ENCODE peak calls at places on chromosomes 11 and 22, in ten cellular contexts. K, A, Y, I, O, T, L, E, W and Z are unnamed samples.

GRCh38 chr22:41482319-41482935 is 13.5 kb downstream of the ACO2 start:
- DNase-seq in I (no peak), O (no peak), W (no peak), Y (peak), T (no peak), E (no peak), K (no peak), L (no peak), A (no peak), Z (no peak)

GRCh38 chr22:28029201-28029948 is 110.3 kb upstream of the PITPNB start:
- DNase-seq in I (no peak), L (peak), K (no peak), E (peak), T (no peak), O (peak), W (peak), A (no peak), Y (peak), Z (peak)

GRCh38 chr11:63909621-63910506 is 7.1 kb downstream of the RCOR2 start:
- DNase-seq in O (no peak), K (no peak), T (peak), L (no peak), E (no peak), W (no peak), Y (no peak), A (no peak), I (no peak), Z (no peak)

GRCh38 chr11:3049430-3050243 is 7.6 kb downstream of the CARS1 start:
- DNase-seq in I (peak), T (peak), O (peak), E (peak), Y (peak), A (peak), W (peak), L (peak), K (peak), Z (peak)

GRCh38 chr11:49202287-49202976 is 6.0 kb downstream of the FOLH1 start:
- DNase-seq in Y (no peak), A (no peak), K (no peak), L (no peak), W (no peak), T (no peak), I (no peak), O (no peak), E (no peak), Z (no peak)

GRCh38 chr11:19711911-19712280 is 741 bp upstream of the NAV2 start:
- DNase-seq in T (peak), W (no peak), A (no peak), E (no peak), L (no peak), I (no peak), O (no peak), K (no peak), Y (no peak), Z (no peak)

GRCh38 chr22:20436309-20437252 is 1.0 kb downstream of the SCARF2 start:
- DNase-seq in Y (peak), T (peak), O (no peak), L (no peak), I (no peak), W (peak), K (peak), E (no peak), A (no peak), Z (no peak)

GRCh38 chr11:57475191-57475590 is 14.9 kb downstream of the RTN4RL2 start:
- DNase-seq in L (no peak), K (no peak), W (no peak), O (no peak), Y (peak), A (no peak), T (no peak), I (no peak), E (no peak), Z (no peak)

GRCh38 chr22:46021577-46021976 is 44.6 kb upstream of the WNT7B start:
- DNase-seq in E (peak), W (peak), T (peak), I (no peak), K (peak), L (no peak), Y (no peak), A (no peak), O (no peak), Z (peak)

GRCh38 chr11:66339686-66340483 is 3.7 kb upstream of the RIN1 start:
- DNase-seq in L (no peak), T (no peak), I (no peak), O (no peak), Y (no peak), E (no peak), K (peak), A (no peak), W (peak), Z (no peak)

GRCh38 chr11:1358286-1358685 is 31.4 kb upstream of the BRSK2 start:
- DNase-seq in W (peak), A (no peak), I (no peak), E (no peak), K (no peak), O (peak), T (no peak), L (no peak), Y (peak), Z (no peak)

GRCh38 chr22:36743011-36743410 is 32.9 kb downstream of the IFT27 start:
- DNase-seq in E (peak), O (no peak), W (no peak), A (no peak), Y (no peak), K (peak), I (no peak), L (no peak), T (no peak), Z (peak)

GRCh38 chr22:23225724-23226496 is 45.6 kb downstream of the BCR start:
- DNase-seq in Y (no peak), K (no peak), E (peak), T (no peak), W (peak), A (no peak), I (no peak), O (peak), L (no peak), Z (no peak)

GRCh38 chr11:31641477-31642062 is 132.0 kb downstream of the ELP4 start:
- DNase-seq in K (no peak), O (peak), A (no peak), Y (peak), T (no peak), E (peak), L (no peak), W (no peak), I (peak), Z (peak)

GRCh38 chr11:104813532-104813931 is 84.7 kb downstream of the CASP12 start:
- DNase-seq in A (no peak), O (no peak), Y (no peak), T (no peak), I (no peak), K (no peak), L (no peak), E (no peak), W (no peak), Z (no peak)

GRCh38 chr11:96303067-96303466 is 39.9 kb downstream of the MAML2 start:
- DNase-seq in O (no peak), W (no peak), I (no peak), A (no peak), Y (peak), L (no peak), E (no peak), T (no peak), K (no peak), Z (no peak)

GRCh38 chr11:117872420-117872961 is 4.0 kb downstream of the FXYD6 start:
- DNase-seq in O (no peak), E (no peak), W (no peak), I (no peak), K (peak), T (peak), L (no peak), Y (no peak), A (no peak), Z (no peak)

GRCh38 chr22:22237521-22237920 is 7.1 kb upstream of the VPREB1 start:
- DNase-seq in W (no peak), T (no peak), O (no peak), L (no peak), K (no peak), Y (no peak), E (no peak), I (no peak), A (no peak), Z (no peak)

GRCh38 chr22:30193031-30193794 is 53.3 kb downstream of the LIF start:
- DNase-seq in I (no peak), Y (no peak), O (no peak), A (no peak), E (no peak), K (no peak), W (no peak), T (no peak), L (no peak), Z (no peak)

GRCh38 chr11:19905280-19905853 is 192.7 kb downstream of the NAV2 start:
- DNase-seq in Y (peak), A (no peak), T (no peak), W (no peak), L (no peak), E (no peak), I (peak), O (no peak), K (no peak), Z (no peak)

GRCh38 chr11:60145677-60146076 is 37.2 kb downstream of the MS4A6A start:
- DNase-seq in L (no peak), A (no peak), T (no peak), Y (no peak), O (no peak), I (no peak), W (no peak), E (no peak), K (no peak), Z (no peak)

GRCh38 chr11:6319879-6320410 is 356 bp downstream of the CAVIN3 start:
- DNase-seq in A (peak), L (peak), K (peak), Y (peak), T (peak), W (peak), O (peak), I (peak), E (peak), Z (peak)

GRCh38 chr11:118622376-118623290 is 15.2 kb downstream of the PHLDB1 start:
- DNase-seq in E (peak), T (no peak), W (peak), O (no peak), L (peak), Y (peak), A (no peak), K (no peak), I (peak), Z (peak)

GRCh38 chr11:106379712-106380111 is 302.2 kb downstream of the AASDHPPT start:
- DNase-seq in A (no peak), Y (no peak), W (no peak), I (no peak), L (no peak), K (no peak), O (no peak), T (no peak), E (no peak), Z (no peak)

GRCh38 chr11:22510741-22511140 is 114.9 kb downstream of the FANCF start:
- DNase-seq in I (no peak), E (no peak), O (no peak), L (no peak), A (no peak), T (no peak), Y (peak), K (no peak), W (no peak), Z (no peak)

GRCh38 chr11:12762696-12763324 is 88.6 kb downstream of the TEAD1 start:
- DNase-seq in K (no peak), O (no peak), I (no peak), L (no peak), Y (no peak), E (no peak), T (no peak), A (no peak), W (no peak), Z (no peak)

GRCh38 chr22:26479792-26480610 is 3.6 kb downstream of the HPS4 start:
- DNase-seq in W (no peak), L (no peak), A (no peak), K (no peak), I (no peak), Y (no peak), E (no peak), O (no peak), T (no peak), Z (no peak)

GRCh38 chr22:31451709-31452571 is 37.7 kb downstream of the EIF4ENIF1 start:
- DNase-seq in L (no peak), Y (peak), O (no peak), I (peak), E (no peak), W (no peak), T (no peak), A (no peak), K (no peak), Z (no peak)

GRCh38 chr22:25582946-25583345 is 18.5 kb downstream of the GRK3 start:
- DNase-seq in Y (peak), L (no peak), A (no peak), I (no peak), T (no peak), K (no peak), O (no peak), E (no peak), W (no peak), Z (no peak)

GRCh38 chr11:110584150-110584549 is 128.1 kb downstream of the ARHGAP20 start:
- DNase-seq in W (no peak), I (no peak), E (no peak), Y (no peak), O (no peak), A (no peak), T (no peak), L (no peak), K (no peak), Z (no peak)

GRCh38 chr11:1059759-1060158 is 14.9 kb upstream of the MUC2 start:
- DNase-seq in I (no peak), T (no peak), Y (no peak), E (no peak), O (no peak), L (no peak), K (no peak), A (no peak), W (no peak), Z (no peak)

GRCh38 chr22:18966748-18967147 is 30.7 kb upstream of the PRODH start:
- DNase-seq in L (peak), I (no peak), W (peak), T (no peak), Y (no peak), K (peak), A (no peak), O (no peak), E (no peak), Z (peak)

GRCh38 chr11:44270403-44271192 is 39.3 kb downstream of the ALX4 start:
- DNase-seq in L (no peak), K (no peak), E (no peak), A (no peak), W (peak), T (no peak), I (no peak), Y (no peak), O (no peak), Z (no peak)

GRCh38 chr11:8063319-8063718 is 17.7 kb upstream of the TUB start:
- DNase-seq in O (peak), W (no peak), L (peak), I (no peak), E (no peak), A (peak), Y (peak), T (peak), K (peak), Z (no peak)

GRCh38 chr11:68002575-68002942 is 1.3 kb downstream of the UNC93B1 start:
- DNase-seq in K (no peak), T (no peak), I (no peak), L (peak), E (no peak), A (no peak), W (peak), O (no peak), Y (no peak), Z (no peak)

GRCh38 chr11:118789501-118790356 is 1.2 kb downstream of the DDX6 start:
- DNase-seq in A (peak), K (no peak), O (no peak), W (no peak), L (no peak), T (no peak), Y (no peak), E (no peak), I (no peak), Z (peak)

GRCh38 chr11:70138403-70138802 is 60.3 kb downstream of the ANO1 start:
- DNase-seq in A (no peak), L (no peak), I (no peak), K (no peak), T (no peak), O (no peak), W (no peak), E (no peak), Y (no peak), Z (no peak)
- TF ChIP-seq POLR2A in A (no peak), L (no peak), I (no peak), K (no peak), T (no peak), O (no peak), W (no peak), E (no peak), Y (no peak), Z (no peak)

GRCh38 chr11:11493698-11494097 is 128.1 kb downstream of the GALNT18 start:
- DNase-seq in W (no peak), E (no peak), T (no peak), I (no peak), L (no peak), K (no peak), Y (no peak), A (no peak), O (no peak), Z (no peak)
- TF ChIP-seq CTCF in W (no peak), E (no peak), T (no peak), I (no peak), L (no peak), K (no peak), Y (no peak), A (no peak), O (no peak), Z (no peak)

DNA sequence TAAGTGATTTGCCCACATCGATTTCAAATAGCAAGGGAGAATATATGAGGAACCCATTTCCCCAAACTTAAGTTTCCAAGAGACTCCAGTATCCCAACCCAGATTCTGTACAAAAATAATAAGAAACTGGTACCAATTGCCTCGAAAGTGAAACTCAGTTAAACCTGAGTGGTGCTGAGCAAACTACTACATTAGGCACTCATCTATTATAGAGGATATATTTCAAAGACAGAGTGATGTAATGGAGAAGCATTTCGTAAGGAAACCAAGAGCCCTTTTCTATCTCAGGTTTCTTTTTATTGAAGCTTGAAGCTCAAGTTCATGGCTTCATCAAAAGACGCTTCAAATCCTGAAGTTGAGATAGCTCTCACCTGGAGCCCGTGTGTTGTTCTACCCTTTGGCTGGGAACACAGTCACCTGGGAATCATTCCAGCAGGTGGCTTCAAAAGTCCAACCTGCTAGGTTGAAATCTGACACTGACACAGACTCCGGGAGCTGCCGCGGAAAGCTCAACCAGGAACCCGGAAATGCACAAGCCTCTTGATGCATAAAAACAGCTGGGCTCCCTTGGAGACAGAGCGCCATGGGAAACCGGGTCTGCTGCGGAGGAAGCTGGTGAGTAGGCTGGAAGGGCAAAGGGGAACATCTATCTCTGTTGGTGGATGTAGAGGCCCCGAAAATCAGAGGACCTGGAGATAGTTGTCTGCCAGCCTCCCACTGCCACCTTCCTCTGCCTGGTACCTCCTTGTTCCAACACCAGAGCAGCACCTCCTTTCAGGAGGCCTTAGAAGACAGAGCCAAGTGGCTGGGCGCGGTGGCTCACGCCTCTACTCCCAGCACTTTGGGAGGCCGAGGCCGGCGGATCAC is at the start of gene C11orf52:
- DNase-seq in K (no peak), O (peak), I (peak), E (peak), Y (peak), A (no peak), T (no peak), W (no peak), L (no peak), Z (peak)
- H3K27ac ChIP-seq in K (peak), O (peak), I (peak), E (peak), Y (no peak), A (peak), T (no peak), W (no peak), L (no peak), Z (peak)

DNA sequence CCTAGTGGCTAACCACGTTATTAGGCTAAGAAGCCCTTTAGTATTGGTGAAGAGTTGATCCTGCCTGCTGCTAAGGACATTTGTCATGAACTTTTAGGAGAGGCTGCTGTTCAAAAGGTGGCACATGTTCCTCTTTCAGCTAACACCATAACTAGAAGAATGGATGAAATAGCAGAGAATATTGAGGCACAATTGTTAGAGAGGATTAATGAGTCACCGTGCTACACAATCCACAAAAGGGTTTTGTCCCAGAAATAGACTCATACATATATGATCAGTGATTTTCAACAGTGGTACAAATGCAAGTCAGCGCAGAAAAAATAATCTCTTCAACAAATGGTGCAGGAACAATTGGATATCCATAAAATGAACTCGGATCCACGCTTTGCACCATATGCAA is 7.0 kb upstream of the MSANTD2 start:
- DNase-seq in I (no peak), K (no peak), T (no peak), E (no peak), A (no peak), Y (no peak), O (no peak), L (no peak), W (no peak), Z (no peak)
- TF ChIP-seq POLR2A in I (no peak), K (no peak), T (no peak), E (no peak), A (no peak), Y (no peak), O (no peak), L (no peak), W (no peak), Z (no peak)

GRCh38 chr22:29121124-29121523 is 48.3 kb downstream of the KREMEN1 start:
- DNase-seq in O (no peak), L (no peak), A (no peak), W (no peak), K (no peak), Y (no peak), T (no peak), E (no peak), I (no peak), Z (no peak)

GRCh38 chr22:29114392-29114791 is 41.6 kb downstream of the KREMEN1 start:
- DNase-seq in Y (no peak), E (no peak), I (no peak), A (no peak), T (no peak), O (no peak), W (no peak), K (no peak), L (no peak), Z (no peak)

GRCh38 chr22:29115682-29116313 is 43.0 kb downstream of the KREMEN1 start:
- DNase-seq in Y (peak), T (no peak), K (no peak), I (no peak), E (no peak), W (no peak), O (no peak), L (no peak), A (no peak), Z (no peak)

GRCh38 chr22:29116397-29117123 is 43.7 kb downstream of the KREMEN1 start:
- DNase-seq in A (no peak), W (no peak), I (no peak), L (no peak), E (no peak), O (no peak), K (no peak), T (no peak), Y (peak), Z (no peak)

DNA sequence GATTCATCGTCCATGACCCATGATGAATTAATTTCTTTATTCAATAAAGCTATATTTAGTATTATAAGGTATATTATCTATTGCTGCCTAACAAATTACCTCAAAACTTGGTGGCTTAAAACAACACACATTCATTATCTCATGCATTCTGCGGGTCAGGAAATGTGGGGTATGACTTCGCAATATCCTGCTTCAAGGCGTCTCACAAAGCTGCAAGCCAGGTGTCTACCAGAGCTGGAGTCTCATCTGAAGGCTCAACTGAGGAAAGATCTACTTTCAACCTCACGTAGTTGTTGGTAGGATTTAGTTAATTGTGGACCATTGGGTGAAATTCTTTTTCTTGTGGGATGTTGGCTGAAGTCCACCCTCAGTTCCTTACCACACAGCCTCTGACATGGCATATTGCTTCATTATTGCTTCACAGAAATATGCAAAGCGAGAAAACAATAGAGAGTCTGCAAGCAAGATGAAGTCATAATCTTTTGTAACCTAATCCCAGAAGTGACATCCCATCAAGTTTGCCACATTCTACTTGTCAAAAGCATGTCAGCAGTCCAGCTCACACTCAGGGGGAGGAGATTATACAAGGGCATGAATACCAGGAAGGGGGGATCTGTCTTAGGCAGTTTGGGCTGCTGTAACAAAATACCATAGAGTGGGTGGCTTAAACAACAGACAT is 45.1 kb downstream of the KREMEN1 start:
- DNase-seq in K (no peak), I (no peak), Y (peak), T (no peak), O (no peak), W (no peak), L (no peak), E (no peak), A (no peak), Z (no peak)
- TF ChIP-seq CTCF in K (no peak), I (no peak), Y (no peak), T (no peak), O (no peak), W (no peak), L (no peak), E (no peak), A (no peak), Z (no peak)

GRCh38 chr22:49790912-49791311 is 36.8 kb downstream of the BRD1 start:
- DNase-seq in T (no peak), W (no peak), A (no peak), Y (no peak), L (no peak), K (no peak), O (no peak), E (no peak), I (no peak), Z (no peak)
- H3K27ac ChIP-seq in T (no peak), W (no peak), A (no peak), Y (no peak), L (no peak), K (peak), O (no peak), E (peak), I (no peak), Z (no peak)